ENCODE peak calls at places on chromosome 11, in seven cellular contexts. One of them, this sample, is unnamed.

GRCh38 chr11:108199446-108200321 is 22.8 kb downstream of the NPAT start:
- DNase-seq in ovary: no peak
- DNase-seq in adrenal gland: no peak
- DNase-seq in HCT116: no peak
- DNase-seq in IMR-90: peak; percentile 68
- DNase-seq in WERI-Rb-1: no peak
- DNase-seq in neural progenitor cell: no peak
- DNase-seq in this sample: no peak

GRCh38 chr11:133020321-133020720 is 512.0 kb downstream of the OPCML start:
- DNase-seq in HCT116: no peak
- DNase-seq in IMR-90: no peak
- DNase-seq in WERI-Rb-1: peak; percentile 55
- DNase-seq in neural progenitor cell: no peak
- DNase-seq in adrenal gland: no peak
- DNase-seq in ovary: no peak
- DNase-seq in this sample: no peak

GRCh38 chr11:126317681-126318641 is 14.1 kb downstream of the DCPS start:
- DNase-seq in IMR-90: peak; percentile 83
- DNase-seq in ovary: peak; percentile 82
- DNase-seq in neural progenitor cell: no peak
- DNase-seq in HCT116: no peak
- DNase-seq in adrenal gland: peak; percentile 89
- DNase-seq in WERI-Rb-1: no peak
- DNase-seq in this sample: peak; percentile 78

GRCh38 chr11:122668562-122669090 is 13.1 kb downstream of the UBASH3B start:
- DNase-seq in neural progenitor cell: no peak
- DNase-seq in IMR-90: peak; percentile 98
- DNase-seq in adrenal gland: no peak
- DNase-seq in HCT116: peak; percentile 34
- DNase-seq in WERI-Rb-1: no peak
- DNase-seq in ovary: no peak
- DNase-seq in this sample: no peak

GRCh38 chr11:61815790-61816735 is 740 bp downstream of the FADS1 start:
- DNase-seq in neural progenitor cell: peak; percentile 84
- DNase-seq in HCT116: peak; percentile 27
- DNase-seq in adrenal gland: peak; percentile 81
- DNase-seq in WERI-Rb-1: peak; percentile 71
- DNase-seq in IMR-90: peak; percentile 60
- DNase-seq in ovary: peak; percentile 83
- DNase-seq in this sample: peak; percentile 81

GRCh38 chr11:124891390-124891861 is 6.2 kb downstream of the ROBO4 start:
- DNase-seq in adrenal gland: no peak
- DNase-seq in ovary: peak; percentile 19
- DNase-seq in IMR-90: no peak
- DNase-seq in WERI-Rb-1: peak; percentile 70
- DNase-seq in neural progenitor cell: no peak
- DNase-seq in HCT116: no peak
- DNase-seq in this sample: peak; percentile 68

GRCh38 chr11:122113836-122114235 is 2.2 kb downstream of the BLID start:
- DNase-seq in neural progenitor cell: no peak
- DNase-seq in adrenal gland: no peak
- DNase-seq in ovary: no peak
- DNase-seq in IMR-90: peak; percentile 49
- DNase-seq in HCT116: no peak
- DNase-seq in WERI-Rb-1: no peak
- DNase-seq in this sample: no peak

GRCh38 chr11:102177126-102177525 is 66.9 kb downstream of the YAP1 start:
- DNase-seq in IMR-90: peak; percentile 47
- DNase-seq in neural progenitor cell: no peak
- DNase-seq in adrenal gland: no peak
- DNase-seq in HCT116: no peak
- DNase-seq in ovary: no peak
- DNase-seq in WERI-Rb-1: no peak
- DNase-seq in this sample: no peak

GRCh38 chr11:122069946-122070345 is 46.1 kb downstream of the BLID start:
- DNase-seq in WERI-Rb-1: peak; percentile 50
- DNase-seq in adrenal gland: peak; percentile 79
- DNase-seq in IMR-90: peak; percentile 91
- DNase-seq in neural progenitor cell: peak; percentile 82
- DNase-seq in ovary: peak; percentile 25
- DNase-seq in HCT116: no peak
- DNase-seq in this sample: peak; percentile 57

GRCh38 chr11:117823941-117824420 is 563 bp downstream of the FXYD2 start:
- DNase-seq in adrenal gland: peak; percentile 70
- DNase-seq in HCT116: no peak
- DNase-seq in WERI-Rb-1: peak; percentile 81
- DNase-seq in IMR-90: no peak
- DNase-seq in ovary: peak; percentile 59
- DNase-seq in neural progenitor cell: no peak
- DNase-seq in this sample: peak; percentile 77

GRCh38 chr11:9574556-9574805 is 1.0 kb downstream of the WEE1 start:
- DNase-seq in adrenal gland: peak; percentile 31
- DNase-seq in ovary: peak; percentile 71
- DNase-seq in HCT116: no peak
- DNase-seq in WERI-Rb-1: no peak
- DNase-seq in neural progenitor cell: peak; percentile 67
- DNase-seq in IMR-90: no peak
- DNase-seq in this sample: peak; percentile 66

GRCh38 chr11:48083427-48083826 is 103.1 kb downstream of the PTPRJ start:
- DNase-seq in ovary: no peak
- DNase-seq in IMR-90: peak; percentile 13
- DNase-seq in WERI-Rb-1: no peak
- DNase-seq in adrenal gland: no peak
- DNase-seq in HCT116: no peak
- DNase-seq in neural progenitor cell: no peak
- DNase-seq in this sample: no peak

GRCh38 chr11:122306776-122307479 is 190.9 kb upstream of the BLID start:
- DNase-seq in WERI-Rb-1: no peak
- DNase-seq in neural progenitor cell: no peak
- DNase-seq in HCT116: no peak
- DNase-seq in ovary: no peak
- DNase-seq in adrenal gland: no peak
- DNase-seq in IMR-90: no peak
- DNase-seq in this sample: no peak

GRCh38 chr11:4044971-4045646 is 49.5 kb upstream of the RRM1 start:
- DNase-seq in neural progenitor cell: no peak
- DNase-seq in IMR-90: no peak
- DNase-seq in HCT116: no peak
- DNase-seq in ovary: no peak
- DNase-seq in adrenal gland: no peak
- DNase-seq in WERI-Rb-1: no peak
- DNase-seq in this sample: no peak

GRCh38 chr11:93952082-93952780 is 68.9 kb upstream of the HEPHL1 start:
- DNase-seq in neural progenitor cell: no peak
- DNase-seq in ovary: no peak
- DNase-seq in HCT116: no peak
- DNase-seq in adrenal gland: no peak
- DNase-seq in IMR-90: no peak
- DNase-seq in WERI-Rb-1: no peak
- DNase-seq in this sample: no peak

DNA sequence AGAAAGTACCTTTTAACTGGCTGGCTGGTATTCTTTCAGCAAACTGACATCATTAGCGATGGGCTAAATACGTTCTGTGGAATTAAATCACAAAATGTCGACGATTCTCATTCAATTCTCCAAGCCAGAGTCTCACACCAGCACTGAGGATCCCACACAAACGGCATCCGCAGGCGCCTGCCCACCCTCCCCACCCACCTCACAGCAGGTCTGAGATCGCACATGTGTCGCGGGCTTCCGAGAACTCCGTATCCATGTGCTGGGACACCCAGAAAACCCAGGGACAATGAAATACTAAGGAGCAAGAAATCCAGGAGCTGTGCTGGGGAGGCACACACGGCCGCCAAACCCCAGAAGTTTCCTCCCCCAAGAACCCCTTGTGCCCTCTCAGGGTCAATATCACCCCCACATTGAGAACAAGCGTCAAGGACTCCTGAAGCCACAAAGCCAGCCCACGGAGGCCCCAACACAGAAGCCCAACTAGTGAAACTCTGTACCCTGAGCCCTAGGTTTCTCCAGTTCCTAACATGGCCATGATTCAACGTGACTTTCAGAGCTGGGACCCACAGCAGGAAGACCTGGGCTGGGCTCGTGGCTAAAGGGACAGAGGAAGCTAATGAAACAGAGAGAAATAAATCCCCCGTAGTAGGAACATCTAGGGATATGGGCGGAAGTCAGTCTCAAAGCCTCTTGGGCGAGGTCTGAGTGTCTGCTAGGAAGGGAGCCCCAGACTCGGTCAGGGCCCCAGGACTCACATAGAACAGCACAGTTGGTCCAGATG is 8.0 kb downstream of the TOLLIP start:
- DNase-seq in ovary: no peak
- DNase-seq in neural progenitor cell: no peak
- DNase-seq in adrenal gland: no peak
- DNase-seq in HCT116: no peak
- DNase-seq in WERI-Rb-1: no peak
- DNase-seq in IMR-90: no peak
- DNase-seq in this sample: no peak
- TF ChIP-seq CTCF in ovary: no peak
- TF ChIP-seq CTCF in neural progenitor cell: no peak
- TF ChIP-seq CTCF in adrenal gland: no peak
- TF ChIP-seq CTCF in HCT116: no peak
- TF ChIP-seq CTCF in WERI-Rb-1: no peak
- TF ChIP-seq CTCF in IMR-90: no peak
- TF ChIP-seq CTCF in this sample: no peak

GRCh38 chr11:69194396-69194795 is 38.7 kb downstream of the SMIM38 start:
- DNase-seq in neural progenitor cell: no peak
- DNase-seq in adrenal gland: no peak
- DNase-seq in HCT116: no peak
- DNase-seq in IMR-90: no peak
- DNase-seq in ovary: no peak
- DNase-seq in WERI-Rb-1: no peak
- DNase-seq in this sample: no peak
- H3K36me3 ChIP-seq in neural progenitor cell: no peaks in the 10 kb centered on the region
- H3K36me3 ChIP-seq in adrenal gland: no peaks in the 10 kb centered on the region
- H3K36me3 ChIP-seq in HCT116: no peaks in the 10 kb centered on the region
- H3K36me3 ChIP-seq in IMR-90: no peaks in the 10 kb centered on the region
- H3K36me3 ChIP-seq in ovary: no peaks in the 10 kb centered on the region
- H3K36me3 ChIP-seq in WERI-Rb-1: no peaks in the 10 kb centered on the region
- H3K36me3 ChIP-seq in this sample: no peaks in the 10 kb centered on the region

DNA sequence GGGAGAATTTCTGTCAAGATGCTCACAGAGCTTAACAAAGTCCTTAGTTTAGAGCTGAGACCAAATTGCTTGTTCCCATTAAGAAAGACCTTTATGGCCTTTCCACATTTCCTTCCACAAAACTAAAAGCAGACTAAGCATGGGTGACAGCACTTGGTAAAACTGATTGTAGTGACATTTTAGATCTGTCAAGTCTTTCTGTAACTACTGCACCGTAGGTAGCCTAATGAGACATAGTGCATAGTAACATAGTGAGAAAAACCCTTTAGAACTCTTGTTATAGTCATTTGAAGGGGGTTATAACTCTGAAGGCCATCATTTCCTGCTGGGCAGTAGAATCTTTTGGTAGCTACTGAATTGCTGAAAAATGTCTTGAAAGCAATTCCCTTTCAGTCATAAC is 990.9 kb upstream of the CNTN5 start:
- DNase-seq in HCT116: no peak
- DNase-seq in WERI-Rb-1: no peak
- DNase-seq in IMR-90: no peak
- DNase-seq in ovary: no peak
- DNase-seq in neural progenitor cell: no peak
- DNase-seq in adrenal gland: no peak
- DNase-seq in this sample: no peak
- H3K9me3 ChIP-seq in HCT116: peaks cover 14% of the 10 kb centered on the region
- H3K9me3 ChIP-seq in WERI-Rb-1: no peaks in the 10 kb centered on the region
- H3K9me3 ChIP-seq in IMR-90: no peaks in the 10 kb centered on the region
- H3K9me3 ChIP-seq in ovary: no peaks in the 10 kb centered on the region
- H3K9me3 ChIP-seq in neural progenitor cell: no peaks in the 10 kb centered on the region
- H3K9me3 ChIP-seq in adrenal gland: no peaks in the 10 kb centered on the region
- H3K9me3 ChIP-seq in this sample: no peaks in the 10 kb centered on the region

DNA sequence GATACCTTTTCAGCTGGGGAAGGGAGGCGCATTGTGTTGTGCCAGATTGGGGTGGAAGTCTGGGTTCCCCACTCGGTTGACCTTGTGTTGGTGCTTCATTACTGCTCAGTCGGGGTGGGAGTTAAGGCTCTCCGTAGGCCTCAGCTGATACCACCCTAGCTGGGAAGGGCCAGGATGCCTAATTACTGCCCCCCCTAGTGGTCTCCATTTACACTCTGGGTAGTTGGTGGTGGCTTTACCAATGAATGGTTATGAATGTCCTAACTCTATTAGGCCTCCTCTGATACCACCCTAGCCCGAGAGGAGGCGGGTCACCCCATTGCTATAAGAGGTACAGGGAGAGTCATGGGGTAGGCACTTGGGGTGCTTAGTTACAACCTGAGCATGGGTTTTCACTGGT is 27.5 kb upstream of the HIKESHI start:
- DNase-seq in WERI-Rb-1: no peak
- DNase-seq in HCT116: no peak
- DNase-seq in neural progenitor cell: peak; percentile 61
- DNase-seq in adrenal gland: no peak
- DNase-seq in IMR-90: no peak
- DNase-seq in ovary: no peak
- DNase-seq in this sample: no peak
- TF ChIP-seq CTCF in WERI-Rb-1: peak; percentile 23
- TF ChIP-seq CTCF in HCT116: peak; percentile 57
- TF ChIP-seq CTCF in neural progenitor cell: peak; percentile 57
- TF ChIP-seq CTCF in adrenal gland: no peak
- TF ChIP-seq CTCF in IMR-90: peak; percentile 2
- TF ChIP-seq CTCF in ovary: no peak
- TF ChIP-seq CTCF in this sample: no peak

GRCh38 chr11:71080239-71081097 is 171.9 kb downstream of the SHANK2 start:
- DNase-seq in IMR-90: peak; percentile 58
- DNase-seq in ovary: no peak
- DNase-seq in adrenal gland: peak; percentile 74
- DNase-seq in neural progenitor cell: peak; percentile 92
- DNase-seq in HCT116: peak; percentile 79
- DNase-seq in WERI-Rb-1: peak; percentile 92
- DNase-seq in this sample: no peak
- H3K36me3 ChIP-seq in IMR-90: peaks cover 2% of the 10 kb centered on the region
- H3K36me3 ChIP-seq in ovary: no peaks in the 10 kb centered on the region
- H3K36me3 ChIP-seq in adrenal gland: no peaks in the 10 kb centered on the region
- H3K36me3 ChIP-seq in neural progenitor cell: no peaks in the 10 kb centered on the region
- H3K36me3 ChIP-seq in HCT116: no peaks in the 10 kb centered on the region
- H3K36me3 ChIP-seq in WERI-Rb-1: no peaks in the 10 kb centered on the region
- H3K36me3 ChIP-seq in this sample: no peaks in the 10 kb centered on the region

GRCh38 chr11:97968071-97968470 is 1052.7 kb upstream of the CNTN5 start:
- DNase-seq in neural progenitor cell: no peak
- DNase-seq in IMR-90: no peak
- DNase-seq in WERI-Rb-1: no peak
- DNase-seq in adrenal gland: no peak
- DNase-seq in ovary: no peak
- DNase-seq in HCT116: no peak
- DNase-seq in this sample: no peak
- H3K9me3 ChIP-seq in neural progenitor cell: no peaks in the 10 kb centered on the region
- H3K9me3 ChIP-seq in IMR-90: no peaks in the 10 kb centered on the region
- H3K9me3 ChIP-seq in WERI-Rb-1: no peaks in the 10 kb centered on the region
- H3K9me3 ChIP-seq in adrenal gland: no peaks in the 10 kb centered on the region
- H3K9me3 ChIP-seq in ovary: no peaks in the 10 kb centered on the region
- H3K9me3 ChIP-seq in HCT116: peaks cover 4% of the 10 kb centered on the region
- H3K9me3 ChIP-seq in this sample: no peaks in the 10 kb centered on the region

This sample was measured in psoas muscle.